ENCODE peak calls at places on chromosomes 11 and 22, in six cellular contexts. T, N, S, L, F and R are unnamed samples. For H3K4me1, the result is how much of the 10 kb centered on the place peaks cover.

GRCh38 chr11:67497656-67498291 is 7.4 kb downstream of the PITPNM1 start:
- DNase-seq in T (no peak), F (no peak), N (no peak), S (no peak), L (no peak), R (no peak)

GRCh38 chr11:31340903-31341572 is 28.5 kb downstream of the DCDC1 start:
- DNase-seq in N (peak), T (peak), S (no peak), L (peak), F (peak), R (peak)

GRCh38 chr11:26741036-26741435 is 19.2 kb upstream of the SLC5A12 start:
- DNase-seq in T (no peak), F (no peak), S (no peak), L (no peak), N (no peak), R (no peak)

GRCh38 chr11:73983764-73984543 is 1.3 kb upstream of the UCP2 start:
- DNase-seq in S (no peak), N (no peak), T (no peak), F (no peak), L (peak), R (no peak)

GRCh38 chr11:85766801-85767200 is 44.1 kb downstream of the SYTL2 start:
- DNase-seq in L (no peak), T (no peak), N (no peak), S (no peak), F (no peak), R (no peak)

GRCh38 chr11:68889948-68890446 is 13.6 kb downstream of the MRPL21 start:
- DNase-seq in F (peak), N (no peak), L (peak), S (no peak), T (no peak), R (peak)

GRCh38 chr11:32968541-32968940 is 47.1 kb upstream of the DEPDC7 start:
- DNase-seq in T (no peak), S (no peak), N (no peak), F (no peak), L (no peak), R (no peak)

GRCh38 chr11:116215471-116216113 is 557.2 kb downstream of the BUD13 start:
- DNase-seq in T (no peak), L (peak), N (no peak), S (no peak), F (peak), R (no peak)

GRCh38 chr11:113681711-113682410 is 24.2 kb downstream of the TMPRSS5 start:
- DNase-seq in S (no peak), L (no peak), T (no peak), N (peak), F (no peak), R (no peak)

GRCh38 chr11:59802639-59803176 is 7.9 kb downstream of the MRPL16 start:
- DNase-seq in T (peak), F (peak), S (no peak), L (peak), N (peak), R (peak)

GRCh38 chr22:23036684-23037428 is 33.5 kb upstream of the GNAZ start:
- DNase-seq in F (peak), N (no peak), S (no peak), L (no peak), T (peak), R (no peak)

GRCh38 chr11:128937480-128937879 is 5.2 kb downstream of the TP53AIP1 start:
- DNase-seq in F (no peak), T (no peak), S (no peak), L (no peak), N (no peak), R (no peak)

GRCh38 chr11:66015936-66016792 is 4.4 kb downstream of the CST6 start:
- DNase-seq in N (no peak), F (no peak), T (no peak), S (no peak), L (no peak), R (no peak)

GRCh38 chr11:126149759-126150236 is 61.7 kb downstream of the RPUSD4 start:
- DNase-seq in L (no peak), T (no peak), F (no peak), N (no peak), S (no peak), R (no peak)
- TF ChIP-seq CTCF in L (no peak), T (no peak), F (no peak), N (no peak), S (no peak), R (no peak)

GRCh38 chr11:95641506-95641905 is 148.1 kb downstream of the FAM76B start:
- DNase-seq in S (no peak), N (no peak), L (no peak), F (no peak), T (no peak), R (no peak)
- H3K4me1 ChIP-seq in S (under half), N (under half), L (under half), F (under half), T (under half), R (under half)

GRCh38 chr11:56624661-56625110 is 10.0 kb upstream of the OR5M1 start:
- DNase-seq in N (peak), T (no peak), F (peak), S (no peak), L (peak), R (peak)
- TF ChIP-seq CTCF in N (peak), T (peak), F (peak), S (peak), L (peak), R (peak)

GRCh38 chr11:61892085-61892370 is 683 bp upstream of the FADS3 start:
- DNase-seq in T (no peak), L (no peak), F (no peak), S (no peak), N (no peak), R (no peak)

GRCh38 chr11:61888590-61888989 is 2.8 kb downstream of the FADS3 start:
- DNase-seq in T (no peak), N (no peak), S (no peak), F (no peak), L (no peak), R (no peak)

GRCh38 chr11:61889831-61890230 is 1.5 kb downstream of the FADS3 start:
- DNase-seq in T (no peak), F (no peak), N (no peak), L (no peak), S (no peak), R (no peak)

GRCh38 chr11:61891331-61892084 is at the start of gene FADS3:
- DNase-seq in T (peak), N (peak), S (no peak), F (peak), L (peak), R (peak)

DNA sequence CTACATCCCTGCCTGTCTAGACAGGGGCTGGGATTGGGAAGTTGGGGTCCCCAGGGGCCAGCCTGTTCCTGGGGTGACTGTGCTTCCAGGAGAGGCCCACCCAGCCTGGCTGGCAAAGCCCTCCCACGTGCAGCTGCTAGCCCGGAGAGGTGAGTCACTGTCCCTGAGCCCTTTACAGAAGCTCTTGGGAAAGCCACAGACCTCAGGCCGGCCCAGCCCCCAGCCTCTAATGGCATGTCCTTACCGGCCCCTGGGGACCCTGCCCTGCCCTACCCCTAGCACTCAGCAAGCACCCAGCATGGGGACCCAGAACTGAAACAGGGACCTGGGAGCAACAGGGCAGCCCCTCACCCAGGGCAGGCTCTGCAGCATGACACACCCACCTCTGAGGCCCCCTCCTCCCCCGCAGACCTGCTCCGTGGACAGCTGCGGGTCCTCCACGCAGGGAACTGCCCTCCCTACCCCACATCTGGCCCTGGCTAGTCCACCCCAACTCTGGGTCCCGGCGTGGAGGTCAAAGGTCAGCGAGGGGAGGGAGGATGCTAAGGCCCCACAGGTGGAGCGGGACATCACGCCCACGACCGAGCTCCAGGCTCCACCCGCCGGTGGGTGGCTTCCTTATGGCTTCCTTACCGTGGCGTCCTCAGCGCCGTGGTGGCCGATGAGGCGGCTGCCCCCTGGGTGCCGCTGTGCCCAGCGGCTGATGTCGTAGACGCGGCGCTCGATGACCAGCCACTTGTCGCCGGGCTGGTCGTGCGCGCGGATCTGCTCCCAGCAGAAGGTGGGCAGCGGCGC is 612 bp downstream of the FADS3 start:
- DNase-seq in L (peak), F (peak), N (peak), S (no peak), T (peak), R (peak)
- H3K4me1 ChIP-seq in L (under half), F (under half), N (under half), S (under half), T (under half), R (under half)

GRCh38 chr22:45096256-45096907 is 67.3 kb upstream of the NUP50 start:
- DNase-seq in F (peak), N (peak), T (peak), L (peak), S (no peak), R (peak)
- TF ChIP-seq CTCF in F (peak), N (peak), T (peak), L (peak), S (peak), R (peak)